ENCODE peak calls at places on chromosomes 13 and 19, in eight cellular contexts. R is omental fat pad, Q is fibroblast of pulmonary artery, L is GM03348, K is PC-3, J is immature natural killer cell, Y is T follicular helper cell, P is T-helper 9 cell. N is an unnamed sample.

GRCh38 chr19:29596885-29597525 is 9.1 kb upstream of the POP4 start:
- DNase-seq in K (peak; percentile 43), L (peak; percentile 33), Y (no peak), Q (peak; percentile 52), P (no peak), J (no peak), R (no peak), N (no peak)

GRCh38 chr13:42396501-42396900 is 124.5 kb downstream of the AKAP11 start:
- DNase-seq in L (no peak), Q (no peak), Y (peak; percentile 8), R (no peak), J (peak; percentile 33), P (no peak), K (peak; percentile 7), N (no peak)

GRCh38 chr13:33999830-34000605 is 182.1 kb downstream of the RFC3 start:
- DNase-seq in Q (no peak), P (no peak), R (no peak), L (no peak), K (peak; percentile 77), J (no peak), Y (no peak), N (no peak)

GRCh38 chr19:40219721-40220276 is 1.6 kb upstream of the TTC9B start:
- DNase-seq in Q (peak; percentile 75), P (no peak), K (peak; percentile 76), R (no peak), Y (no peak), L (peak; percentile 45), J (no peak), N (no peak)

GRCh38 chr13:31000889-31001288 is 68.4 kb downstream of the TEX26 start:
- DNase-seq in L (no peak), P (no peak), Q (peak; percentile 49), Y (no peak), R (no peak), J (no peak), K (no peak), N (no peak)

GRCh38 chr13:113726961-113727411 is 32.0 kb upstream of the TMEM255B start:
- DNase-seq in P (no peak), L (no peak), Y (no peak), J (no peak), K (peak; percentile 52), R (no peak), Q (no peak), N (no peak)

GRCh38 chr19:42563352-42564210 is 31.1 kb downstream of the CEACAM8 start:
- DNase-seq in R (no peak), J (no peak), Q (peak; percentile 58), P (no peak), K (peak; percentile 54), Y (no peak), L (peak; percentile 83), N (no peak)

GRCh38 chr13:46604226-46604968 is 51.4 kb downstream of the LRCH1 start:
- DNase-seq in P (no peak), Q (no peak), L (no peak), R (no peak), Y (no peak), K (no peak), J (no peak), N (no peak)

GRCh38 chr19:8158411-8159074 is 9.2 kb upstream of the FBN3 start:
- DNase-seq in K (peak; percentile 91), R (no peak), Y (no peak), P (peak; percentile 14), Q (peak; percentile 91), L (peak; percentile 78), J (peak; percentile 77), N (no peak)

GRCh38 chr13:51097353-51098043 is 13.6 kb downstream of the C13orf42 start:
- DNase-seq in K (no peak), Q (no peak), J (no peak), L (no peak), P (no peak), R (no peak), Y (no peak), N (no peak)

GRCh38 chr13:109369357-109370052 is 416.9 kb downstream of the IRS2 start:
- DNase-seq in K (no peak), R (no peak), Y (no peak), Q (no peak), J (no peak), L (no peak), P (no peak), N (no peak)

GRCh38 chr19:34645551-34645950 is 31.4 kb downstream of the SCGB2B2 start:
- DNase-seq in Q (no peak), P (no peak), K (no peak), J (no peak), R (no peak), Y (no peak), L (no peak), N (no peak)

GRCh38 chr19:56959211-56959610 is 118.7 kb upstream of the PEG3 start:
- DNase-seq in J (no peak), L (no peak), K (no peak), P (no peak), Q (no peak), Y (no peak), R (no peak), N (no peak)

GRCh38 chr13:25192052-25192451 is 20.0 kb upstream of the AMER2 start:
- DNase-seq in J (no peak), P (no peak), R (no peak), Y (no peak), K (no peak), L (no peak), Q (no peak), N (no peak)

GRCh38 chr19:3463039-3463958 is 17.0 kb downstream of the SMIM24 start:
- DNase-seq in K (no peak), P (no peak), Y (no peak), Q (no peak), J (no peak), R (no peak), L (no peak), N (no peak)

GRCh38 chr13:72666391-72666790 is 61.0 kb downstream of the MZT1 start:
- DNase-seq in L (no peak), J (no peak), Y (no peak), R (no peak), K (no peak), Q (no peak), P (no peak), N (no peak)

GRCh38 chr19:45913874-45914830 is at the start of gene NANOS2:
- DNase-seq in Q (peak; percentile 33), K (peak; percentile 13), L (no peak), R (no peak), J (no peak), P (no peak), Y (no peak), N (no peak)

GRCh38 chr13:72504026-72504925 is 223.2 kb downstream of the MZT1 start:
- DNase-seq in R (no peak), Q (no peak), P (no peak), L (no peak), J (no peak), K (no peak), Y (no peak), N (no peak)